ENCODE peak calls at places on chromosomes 1 and 21, in seven cellular contexts. One of them, this sample, is unnamed.

GRCh38 chr1:52022133-52022532 is 11.5 kb downstream of the KTI12 start:
- DNase-seq in adrenal gland: no peak
- DNase-seq in stomach: no peak
- DNase-seq in body of pancreas: no peak
- DNase-seq in breast epithelium: no peak
- DNase-seq in H1: no peak
- DNase-seq in transverse colon: no peak
- DNase-seq in this sample: no peak

GRCh38 chr1:22789356-22789994 is 78.8 kb downstream of the EPHB2 start:
- DNase-seq in adrenal gland: no peak
- DNase-seq in stomach: no peak
- DNase-seq in body of pancreas: no peak
- DNase-seq in breast epithelium: no peak
- DNase-seq in H1: no peak
- DNase-seq in transverse colon: no peak
- DNase-seq in this sample: no peak

GRCh38 chr1:38123356-38123755 is 76.8 kb upstream of the POU3F1 start:
- DNase-seq in adrenal gland: no peak
- DNase-seq in stomach: no peak
- DNase-seq in body of pancreas: no peak
- DNase-seq in breast epithelium: no peak
- DNase-seq in H1: no peak
- DNase-seq in transverse colon: no peak
- DNase-seq in this sample: peak

GRCh38 chr1:107535091-107535490 is 394.3 kb downstream of the NTNG1 start:
- DNase-seq in adrenal gland: no peak
- DNase-seq in stomach: no peak
- DNase-seq in body of pancreas: no peak
- DNase-seq in breast epithelium: no peak
- DNase-seq in H1: no peak
- DNase-seq in transverse colon: peak
- DNase-seq in this sample: no peak

GRCh38 chr1:203754455-203754864 is 10.5 kb upstream of the LAX1 start:
- DNase-seq in adrenal gland: no peak
- DNase-seq in stomach: no peak
- DNase-seq in body of pancreas: no peak
- DNase-seq in breast epithelium: no peak
- DNase-seq in H1: no peak
- DNase-seq in transverse colon: peak
- DNase-seq in this sample: no peak

GRCh38 chr21:42591170-42591869 is 62.1 kb upstream of the PDE9A start:
- DNase-seq in adrenal gland: no peak
- DNase-seq in stomach: no peak
- DNase-seq in body of pancreas: no peak
- DNase-seq in breast epithelium: no peak
- DNase-seq in H1: no peak
- DNase-seq in transverse colon: no peak
- DNase-seq in this sample: no peak

GRCh38 chr1:241475688-241476087 is 43.9 kb downstream of the FH start:
- DNase-seq in adrenal gland: no peak
- DNase-seq in stomach: no peak
- DNase-seq in body of pancreas: no peak
- DNase-seq in breast epithelium: no peak
- DNase-seq in H1: no peak
- DNase-seq in transverse colon: no peak
- DNase-seq in this sample: peak

GRCh38 chr21:15138475-15138874 is 73.7 kb upstream of the NRIP1 start:
- DNase-seq in adrenal gland: no peak
- DNase-seq in stomach: peak
- DNase-seq in body of pancreas: peak
- DNase-seq in breast epithelium: no peak
- DNase-seq in H1: no peak
- DNase-seq in transverse colon: peak
- DNase-seq in this sample: no peak

GRCh38 chr1:41093826-41094225 is 72.3 kb upstream of the SLFNL1 start:
- DNase-seq in adrenal gland: no peak
- DNase-seq in stomach: no peak
- DNase-seq in body of pancreas: no peak
- DNase-seq in breast epithelium: no peak
- DNase-seq in H1: no peak
- DNase-seq in transverse colon: no peak
- DNase-seq in this sample: no peak

GRCh38 chr1:2819831-2820730 is 18.6 kb upstream of the TTC34 start:
- DNase-seq in adrenal gland: no peak
- DNase-seq in stomach: no peak
- DNase-seq in body of pancreas: no peak
- DNase-seq in breast epithelium: no peak
- DNase-seq in H1: no peak
- DNase-seq in transverse colon: no peak
- DNase-seq in this sample: no peak

GRCh38 chr1:158078569-158079080 is 85.2 kb downstream of the KIRREL1 start:
- DNase-seq in adrenal gland: no peak
- DNase-seq in stomach: no peak
- DNase-seq in body of pancreas: no peak
- DNase-seq in breast epithelium: no peak
- DNase-seq in H1: no peak
- DNase-seq in transverse colon: no peak
- DNase-seq in this sample: no peak

GRCh38 chr1:181083842-181084605 is 4.5 kb upstream of the IER5 start:
- DNase-seq in adrenal gland: peak
- DNase-seq in stomach: peak
- DNase-seq in body of pancreas: peak
- DNase-seq in breast epithelium: no peak
- DNase-seq in H1: no peak
- DNase-seq in transverse colon: peak
- DNase-seq in this sample: no peak

GRCh38 chr1:98367426-98367825 is 294.1 kb upstream of the SNX7 start:
- DNase-seq in adrenal gland: no peak
- DNase-seq in stomach: no peak
- DNase-seq in body of pancreas: no peak
- DNase-seq in breast epithelium: no peak
- DNase-seq in H1: no peak
- DNase-seq in transverse colon: no peak
- DNase-seq in this sample: no peak
- TF ChIP-seq POLR2A in adrenal gland: no peak
- TF ChIP-seq POLR2A in stomach: no peak
- TF ChIP-seq POLR2A in body of pancreas: no peak
- TF ChIP-seq POLR2A in breast epithelium: no peak
- TF ChIP-seq POLR2A in H1: no peak
- TF ChIP-seq POLR2A in transverse colon: no peak
- TF ChIP-seq POLR2A in this sample: no peak

GRCh38 chr1:26168410-26169167 is at the start of gene C1orf232:
- DNase-seq in adrenal gland: no peak
- DNase-seq in stomach: no peak
- DNase-seq in body of pancreas: no peak
- DNase-seq in breast epithelium: no peak
- DNase-seq in H1: no peak
- DNase-seq in transverse colon: no peak
- DNase-seq in this sample: no peak

GRCh38 chr1:26170472-26170821 is 739 bp downstream of the ZNF593 start:
- DNase-seq in adrenal gland: no peak
- DNase-seq in stomach: no peak
- DNase-seq in body of pancreas: no peak
- DNase-seq in breast epithelium: no peak
- DNase-seq in H1: no peak
- DNase-seq in transverse colon: no peak
- DNase-seq in this sample: no peak

GRCh38 chr1:26169669-26170471 is at the start of gene ZNF593:
- DNase-seq in adrenal gland: peak
- DNase-seq in stomach: peak
- DNase-seq in body of pancreas: peak
- DNase-seq in breast epithelium: peak
- DNase-seq in H1: peak
- DNase-seq in transverse colon: peak
- DNase-seq in this sample: peak

GRCh38 chr1:26169201-26169600 is 438 bp upstream of the C1orf232 start:
- DNase-seq in adrenal gland: no peak
- DNase-seq in stomach: no peak
- DNase-seq in body of pancreas: no peak
- DNase-seq in breast epithelium: no peak
- DNase-seq in H1: no peak
- DNase-seq in transverse colon: no peak
- DNase-seq in this sample: no peak

DNA sequence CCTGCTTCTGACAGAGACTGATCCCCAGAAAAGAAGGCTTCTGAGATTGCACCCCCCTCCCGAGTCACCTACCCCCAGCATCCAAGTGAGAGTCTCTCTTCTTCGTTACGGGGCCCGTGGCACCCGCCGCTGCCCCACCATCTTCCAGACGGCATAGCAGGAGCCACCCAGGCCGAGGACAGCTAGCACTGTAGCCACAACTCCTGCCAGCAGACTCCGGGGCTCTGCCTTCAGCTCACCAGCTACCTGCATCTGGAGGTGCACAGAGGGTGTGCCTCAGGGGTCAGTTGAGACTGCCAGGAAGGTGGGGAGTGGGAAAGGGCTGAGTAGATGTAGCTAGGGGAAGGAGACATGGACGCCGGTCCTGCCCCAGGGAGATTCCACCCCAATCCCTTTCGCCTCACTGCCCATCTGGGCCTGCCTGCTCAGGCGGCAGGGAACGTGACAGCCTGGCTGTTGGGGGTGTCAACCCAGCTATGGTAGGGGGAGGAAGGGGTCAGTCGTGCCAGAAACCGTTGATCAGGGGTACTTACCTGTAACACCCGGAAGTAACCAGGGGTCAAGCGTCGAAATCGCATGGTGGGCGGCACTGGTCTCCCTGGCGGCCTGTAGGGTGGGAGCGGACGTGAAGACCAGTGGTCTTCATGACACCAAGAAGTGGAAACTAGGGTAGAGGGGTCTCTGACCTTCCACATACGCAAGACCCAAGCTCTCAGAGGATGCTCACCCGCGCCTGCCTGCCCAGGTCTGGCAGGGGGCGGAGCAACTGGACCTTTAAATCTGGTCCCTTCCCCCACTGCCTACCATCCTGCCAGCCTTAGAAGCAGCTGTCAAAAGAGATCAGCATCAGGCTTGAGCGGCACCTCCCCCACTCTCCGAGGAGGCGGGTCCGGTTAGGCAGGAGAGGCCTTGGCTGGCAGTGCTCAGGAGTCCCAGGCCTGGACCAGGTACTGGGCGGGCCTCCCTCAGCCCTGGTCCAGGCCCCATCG is at the start of gene ZNF593OS:
- DNase-seq in adrenal gland: no peak
- DNase-seq in stomach: no peak
- DNase-seq in body of pancreas: no peak
- DNase-seq in breast epithelium: no peak
- DNase-seq in H1: no peak
- DNase-seq in transverse colon: no peak
- DNase-seq in this sample: no peak
- TF ChIP-seq POLR2A in adrenal gland: no peak
- TF ChIP-seq POLR2A in stomach: no peak
- TF ChIP-seq POLR2A in body of pancreas: no peak
- TF ChIP-seq POLR2A in breast epithelium: no peak
- TF ChIP-seq POLR2A in H1: no peak
- TF ChIP-seq POLR2A in transverse colon: no peak
- TF ChIP-seq POLR2A in this sample: no peak

GRCh38 chr1:9105336-9105867 is 23.5 kb downstream of the GPR157 start:
- DNase-seq in adrenal gland: no peak
- DNase-seq in stomach: no peak
- DNase-seq in body of pancreas: no peak
- DNase-seq in breast epithelium: no peak
- DNase-seq in H1: no peak
- DNase-seq in transverse colon: no peak
- DNase-seq in this sample: no peak
- TF ChIP-seq POLR2A in adrenal gland: no peak
- TF ChIP-seq POLR2A in stomach: no peak
- TF ChIP-seq POLR2A in body of pancreas: no peak
- TF ChIP-seq POLR2A in breast epithelium: no peak
- TF ChIP-seq POLR2A in H1: no peak
- TF ChIP-seq POLR2A in transverse colon: no peak
- TF ChIP-seq POLR2A in this sample: no peak

DNA sequence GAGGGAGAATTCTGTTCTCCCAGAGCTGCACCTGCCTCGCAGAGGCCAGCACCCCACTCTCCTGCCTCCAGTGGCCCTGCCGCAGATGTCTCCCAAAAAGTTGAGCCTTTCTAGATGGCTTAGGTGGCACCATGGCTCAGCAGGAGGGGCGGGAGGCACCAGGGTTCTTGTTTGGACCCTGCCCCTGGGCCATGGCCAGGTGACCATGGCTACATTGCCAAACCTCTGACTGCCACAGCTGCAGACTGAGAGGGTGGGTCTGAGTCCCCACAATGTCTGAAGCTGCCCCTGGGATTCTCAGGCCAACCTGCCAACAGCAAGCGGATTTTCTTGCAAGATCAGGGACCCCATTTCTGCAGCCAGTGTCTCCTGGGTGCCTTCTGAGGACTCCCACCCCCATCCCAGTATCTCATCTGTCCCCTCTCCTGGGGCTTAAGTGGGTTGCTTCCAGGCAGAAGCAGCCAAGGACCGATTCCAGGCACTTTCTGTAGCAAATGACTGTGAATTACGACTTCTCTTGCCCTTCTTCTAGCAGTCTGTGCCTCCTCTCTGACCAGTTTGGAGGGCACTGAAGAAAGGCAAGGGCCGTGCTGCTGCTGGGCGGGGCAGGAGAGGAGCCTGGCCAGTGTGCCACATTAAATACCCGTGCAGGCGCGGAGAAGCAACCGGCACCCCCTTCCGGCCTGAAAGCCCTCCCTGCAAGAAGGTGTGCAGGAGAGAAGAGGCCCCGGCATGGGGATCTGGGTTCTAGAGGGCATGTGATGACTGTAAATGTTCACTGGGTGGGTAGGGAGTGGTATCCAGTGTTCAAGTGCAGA is 22.5 kb downstream of the SESN2 start:
- DNase-seq in adrenal gland: no peak
- DNase-seq in stomach: no peak
- DNase-seq in body of pancreas: no peak
- DNase-seq in breast epithelium: no peak
- DNase-seq in H1: no peak
- DNase-seq in transverse colon: peak
- DNase-seq in this sample: no peak
- TF ChIP-seq POLR2A in adrenal gland: no peak
- TF ChIP-seq POLR2A in stomach: no peak
- TF ChIP-seq POLR2A in body of pancreas: no peak
- TF ChIP-seq POLR2A in breast epithelium: no peak
- TF ChIP-seq POLR2A in H1: no peak
- TF ChIP-seq POLR2A in transverse colon: no peak
- TF ChIP-seq POLR2A in this sample: no peak